ENCODE peak calls at places on chromosome 21, in four cellular contexts. V is upper lobe of left lung, F is GM23338, B is right cardiac atrium. S is an unnamed sample.

GRCh38 chr21:31879251-31879650 is 6.4 kb downstream of the HUNK start:
- ATAC-seq in V (no peak), B (no peak), F (no peak), S (no peak)

GRCh38 chr21:31886896-31887595 is 14.2 kb downstream of the HUNK start:
- ATAC-seq in F (no peak), B (no peak), V (no peak), S (peak)

GRCh38 chr21:31713973-31714740 is 17.8 kb downstream of the SCAF4 start:
- ATAC-seq in B (peak), F (no peak), V (no peak), S (no peak)

GRCh38 chr21:34820051-34820450 is 151.3 kb downstream of the CLIC6 start:
- ATAC-seq in B (no peak), V (no peak), F (peak), S (no peak)

GRCh38 chr21:39562791-39563770 is 49.7 kb upstream of the B3GALT5 start:
- ATAC-seq in B (no peak), V (no peak), F (no peak), S (no peak)

GRCh38 chr21:29072873-29073221 is 601 bp downstream of the CCT8 start:
- ATAC-seq in V (peak), F (peak), B (peak), S (no peak)

GRCh38 chr21:46243865-46244490 is 15.4 kb upstream of the LSS start:
- ATAC-seq in V (no peak), F (no peak), B (no peak), S (peak)

GRCh38 chr21:16454371-16454770 is 724.6 kb downstream of the USP25 start:
- ATAC-seq in F (no peak), V (no peak), B (peak), S (no peak)

GRCh38 chr21:29434081-29434480 is 135.4 kb downstream of the BACH1 start:
- ATAC-seq in B (no peak), F (no peak), V (no peak), S (no peak)

GRCh38 chr21:16070207-16070651 is 340.4 kb downstream of the USP25 start:
- ATAC-seq in B (no peak), V (no peak), F (peak), S (no peak)

GRCh38 chr21:38291875-38292274 is 35.1 kb downstream of the KCNJ15 start:
- ATAC-seq in F (no peak), V (no peak), B (no peak), S (no peak)

GRCh38 chr21:28358702-28359101 is 634.0 kb downstream of the LTN1 start:
- ATAC-seq in F (no peak), B (no peak), V (no peak), S (no peak)

GRCh38 chr21:33866851-33867250 is 48.8 kb downstream of the ATP5PO start:
- ATAC-seq in V (no peak), B (no peak), F (no peak), S (peak)

GRCh38 chr21:38244885-38245869 is 11.6 kb upstream of the KCNJ15 start:
- ATAC-seq in F (no peak), V (no peak), B (no peak), S (no peak)

GRCh38 chr21:20942523-20942922 is 55.7 kb upstream of the NCAM2 start:
- ATAC-seq in V (no peak), F (no peak), B (no peak), S (no peak)

GRCh38 chr21:40143822-40144525 is 276.7 kb downstream of the PCP4 start:
- ATAC-seq in F (peak), V (no peak), B (peak), S (peak)

GRCh38 chr21:35088235-35088865 is 39.2 kb upstream of the RUNX1 start:
- ATAC-seq in V (no peak), F (no peak), B (no peak), S (no peak)

GRCh38 chr21:34072145-34073031 is 990 bp upstream of the MRPS6 start:
- ATAC-seq in F (peak), B (peak), V (peak), S (peak)

GRCh38 chr21:14943636-14944035 is 121.2 kb downstream of the NRIP1 start:
- ATAC-seq in V (no peak), F (no peak), B (no peak), S (no peak)

GRCh38 chr21:15837603-15838002 is 107.8 kb downstream of the USP25 start:
- ATAC-seq in F (no peak), V (peak), B (peak), S (peak)

GRCh38 chr21:46368533-46369285 is 44.8 kb downstream of the PCNT start:
- ATAC-seq in F (no peak), B (no peak), V (no peak), S (no peak)

GRCh38 chr21:31117046-31117916 is 79.0 kb upstream of the KRTAP19-8 start:
- ATAC-seq in B (peak), F (no peak), V (no peak), S (no peak)

GRCh38 chr21:46297311-46298082 is 11.4 kb downstream of the YBEY start:
- ATAC-seq in V (no peak), B (peak), F (peak), S (no peak)

GRCh38 chr21:38857152-38857825 is 51.6 kb downstream of the ETS2 start:
- ATAC-seq in B (peak), V (no peak), F (peak), S (no peak)

GRCh38 chr21:42101246-42101645 is 30.1 kb downstream of the UMODL1 start:
- ATAC-seq in F (no peak), V (no peak), B (no peak), S (no peak)

GRCh38 chr21:42493109-42494060 is 2.6 kb downstream of the RSPH1 start:
- ATAC-seq in V (no peak), B (no peak), F (no peak), S (no peak)

GRCh38 chr21:41112740-41113692 is 54.9 kb upstream of the BACE2 start:
- ATAC-seq in F (peak), V (peak), B (peak), S (peak)

GRCh38 chr21:46392921-46393320 is 65.8 kb upstream of the DIP2A start:
- ATAC-seq in B (peak), F (no peak), V (no peak), S (peak)

GRCh38 chr21:39388038-39388810 is 39.3 kb upstream of the HMGN1 start:
- ATAC-seq in V (peak), F (peak), B (peak), S (peak)

GRCh38 chr21:43702785-43703067 is 16.2 kb upstream of the PDXK start:
- ATAC-seq in B (peak), V (no peak), F (peak), S (no peak)

DNA sequence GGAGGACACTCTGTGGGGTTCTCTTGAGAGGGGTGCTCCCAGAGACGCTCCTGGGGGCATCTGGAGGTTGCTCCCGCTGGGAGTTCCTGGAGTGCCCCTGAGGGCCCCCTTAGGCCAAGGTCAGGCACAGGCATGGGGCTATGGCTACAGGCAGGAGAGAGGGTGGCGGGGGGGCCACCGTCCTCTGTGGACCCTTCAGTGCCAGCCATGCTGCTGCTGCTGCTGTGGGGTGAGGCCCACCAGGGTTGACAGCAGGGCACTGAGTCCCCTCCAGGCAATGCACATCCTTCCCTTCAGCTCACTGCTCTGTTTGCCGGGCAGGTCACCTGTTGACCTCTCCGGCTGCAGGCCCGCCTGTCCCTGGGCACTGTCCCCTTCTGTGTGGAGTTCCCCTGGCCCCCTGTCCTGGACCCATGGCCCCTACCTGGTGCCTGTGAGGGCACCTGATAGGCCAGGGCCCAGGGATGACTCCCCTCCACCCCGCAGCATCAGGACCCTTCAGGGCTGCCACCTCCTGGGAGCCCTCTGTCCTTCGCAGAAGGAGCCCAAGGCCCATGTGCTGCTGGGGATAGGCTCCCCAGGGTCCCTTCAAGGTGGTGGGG is 34.2 kb upstream of the ADARB1 start:
- ATAC-seq in F (peak), B (no peak), V (peak), S (no peak)
- H3K4me3 ChIP-seq in F (no peak), B (no peak), V (no peak), S (no peak)

GRCh38 chr21:26717146-26717739 is 128.0 kb downstream of the ADAMTS1 start:
- ATAC-seq in V (no peak), F (no peak), B (no peak), S (no peak)
- H3K4me3 ChIP-seq in V (no peak), F (no peak), B (no peak), S (no peak)

GRCh38 chr21:36980280-36981048 is 14.0 kb upstream of the HLCS start:
- ATAC-seq in B (peak), F (peak), V (peak), S (peak)

GRCh38 chr21:36974851-36975192 is 8.4 kb upstream of the HLCS start:
- ATAC-seq in B (no peak), V (no peak), F (no peak), S (no peak)

GRCh38 chr21:36976228-36976627 is 9.8 kb upstream of the HLCS start:
- ATAC-seq in F (no peak), V (no peak), B (no peak), S (no peak)

GRCh38 chr21:36973986-36974850 is 7.7 kb upstream of the HLCS start:
- ATAC-seq in F (peak), B (no peak), V (no peak), S (no peak)

GRCh38 chr21:36976882-36977651 is 10.6 kb upstream of the HLCS start:
- ATAC-seq in F (peak), V (peak), B (peak), S (peak)
- H3K4me3 ChIP-seq in F (no peak), V (no peak), B (no peak), S (no peak)

DNA sequence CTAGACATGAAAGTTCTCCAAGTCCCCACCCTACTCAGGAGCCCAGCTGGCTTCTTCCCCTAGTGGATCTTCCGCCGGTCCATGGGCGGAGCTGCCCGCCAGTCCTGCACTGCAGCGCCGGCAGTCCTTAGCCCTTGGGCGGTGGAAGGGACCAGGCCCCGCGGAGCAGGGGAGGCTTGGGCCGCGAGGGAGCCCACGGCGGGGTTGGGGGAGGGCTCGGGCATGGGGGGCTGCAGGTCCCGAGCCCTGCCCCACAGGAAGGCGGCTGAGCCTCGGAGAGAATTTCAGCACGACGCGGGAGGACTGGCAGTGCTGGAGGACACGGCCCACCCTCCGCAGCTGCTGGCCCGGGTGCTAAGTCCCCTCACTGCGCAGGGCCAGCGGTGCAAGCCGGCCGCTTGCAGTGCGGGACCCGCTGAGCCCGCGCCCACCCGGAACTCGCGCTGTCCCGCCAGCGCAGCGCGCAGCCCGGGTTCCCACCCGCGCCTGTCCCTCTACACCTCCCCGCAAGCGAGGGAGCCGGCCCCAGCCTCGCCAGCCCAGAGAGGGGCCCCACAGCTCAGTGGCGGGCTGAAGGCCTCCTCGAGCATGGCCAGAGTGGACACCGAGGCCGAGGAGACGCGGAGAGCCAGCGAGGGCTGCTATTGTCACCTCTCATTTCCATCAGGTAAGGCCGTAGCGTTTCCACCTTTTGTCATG is 1398.6 kb downstream of the MRPL39 start:
- ATAC-seq in V (peak), F (no peak), B (peak), S (peak)
- H3K4me3 ChIP-seq in V (no peak), F (no peak), B (no peak), S (no peak)

DNA sequence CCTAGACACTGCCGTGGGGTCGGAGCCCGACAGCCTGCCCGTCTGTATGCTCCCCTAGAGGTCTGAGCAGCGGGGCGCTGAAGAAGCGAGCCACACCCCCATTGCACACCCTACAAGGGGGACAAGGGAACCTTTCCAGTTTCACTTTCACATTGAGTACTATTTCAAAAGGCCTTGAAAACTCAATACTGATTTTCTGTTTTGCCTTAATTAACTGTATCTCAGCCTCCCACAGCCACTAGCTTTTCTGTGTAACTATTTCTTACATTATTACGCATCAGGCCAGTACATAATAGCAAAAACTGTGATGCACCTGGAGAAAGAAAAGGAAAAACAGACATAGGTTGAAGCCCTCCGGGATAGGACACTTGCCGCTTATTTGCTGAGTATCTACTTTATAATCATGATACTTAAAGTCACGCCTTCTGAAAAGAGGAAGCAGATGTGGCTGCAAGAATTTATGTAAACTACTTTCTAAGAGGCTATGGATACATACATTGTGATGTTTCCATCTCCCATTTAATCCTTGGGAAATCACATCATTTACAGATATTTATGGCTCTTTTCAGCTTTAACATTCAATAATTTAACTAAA is 1719.5 kb downstream of the MRPL39 start:
- ATAC-seq in B (no peak), F (no peak), V (no peak), S (no peak)
- H3K4me3 ChIP-seq in B (no peak), F (no peak), V (no peak), S (no peak)

DNA sequence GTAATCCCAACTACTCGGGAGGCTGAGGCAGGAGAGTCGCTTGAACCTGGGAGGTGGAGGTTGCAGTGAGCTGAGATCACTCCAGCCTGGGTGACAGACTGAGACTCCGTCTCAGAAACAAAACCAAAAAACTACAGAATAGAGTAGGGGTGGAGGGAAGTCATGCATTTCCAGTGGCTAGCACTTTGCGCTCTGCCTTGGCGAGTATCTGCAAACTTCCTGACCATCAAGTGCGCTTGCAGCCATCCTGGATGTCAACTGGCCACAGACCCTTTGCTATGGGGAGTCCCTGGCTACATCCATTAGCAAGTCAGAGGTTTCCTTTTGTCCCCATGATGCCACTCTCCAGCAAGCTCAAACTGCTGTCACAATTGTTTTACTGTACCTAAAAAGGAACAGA is 42.3 kb downstream of the VPS26C start:
- ATAC-seq in F (no peak), B (no peak), V (no peak), S (no peak)
- H3K4me3 ChIP-seq in F (no peak), B (no peak), V (no peak), S (no peak)